ENCODE peak calls at places on chromosomes 13 and 19, in ten cellular contexts. Z is neural progenitor cell, L is AG10803, X is kidney, D is psoas muscle, H is epithelial cell of esophagus, Q is AG09309, J is fibroblast of lung, U is heart left ventricle, M is mesothelial cell of epicardium. P is an unnamed sample.

GRCh38 chr19:38657633-38658222 is 10.3 kb downstream of the ACTN4 start:
- DNase-seq in Z (peak), U (no peak), H (peak), J (peak), Q (peak), X (no peak), L (peak), D (no peak), M (no peak), P (peak)

GRCh38 chr13:100751826-100752225 is 77.2 kb upstream of the TMTC4 start:
- DNase-seq in Z (no peak), D (no peak), J (no peak), H (no peak), U (no peak), X (no peak), Q (no peak), M (no peak), L (no peak), P (no peak)

GRCh38 chr19:23070353-23070781 is 46.5 kb upstream of the ZNF730 start:
- DNase-seq in L (peak), J (peak), U (peak), Q (no peak), D (peak), X (no peak), Z (no peak), M (no peak), H (peak), P (peak)

GRCh38 chr13:65940720-65941119 is 1289.4 kb downstream of the PCDH9 start:
- DNase-seq in X (no peak), Z (no peak), H (no peak), U (peak), D (no peak), L (no peak), M (no peak), Q (no peak), J (no peak), P (no peak)

GRCh38 chr13:76672422-76672821 is 213.8 kb downstream of the KCTD12 start:
- DNase-seq in J (peak), H (peak), L (peak), Z (no peak), X (no peak), D (no peak), U (no peak), Q (no peak), M (no peak), P (no peak)

GRCh38 chr13:79382545-79383275 is 23.3 kb downstream of the RBM26 start:
- DNase-seq in H (peak), X (no peak), D (no peak), L (no peak), J (no peak), Q (no peak), Z (no peak), M (no peak), U (no peak), P (no peak)

GRCh38 chr19:39843919-39844793 is 2.0 kb downstream of the FBL start:
- DNase-seq in Q (no peak), Z (peak), U (no peak), H (peak), J (peak), X (no peak), M (no peak), L (peak), D (no peak), P (peak)

GRCh38 chr13:61286148-61286745 is 129.4 kb downstream of the PCDH20 start:
- DNase-seq in J (no peak), L (no peak), M (no peak), Q (no peak), D (no peak), U (no peak), X (no peak), Z (peak), H (peak), P (no peak)

GRCh38 chr13:74466015-74466414 is 331.8 kb upstream of the KLF12 start:
- DNase-seq in Z (peak), M (no peak), D (no peak), L (no peak), J (no peak), U (no peak), Q (no peak), X (no peak), H (peak), P (no peak)

GRCh38 chr19:12095111-12095790 is 30.7 kb downstream of the ZNF844 start:
- DNase-seq in D (no peak), Z (no peak), M (no peak), L (peak), X (no peak), J (peak), U (no peak), H (no peak), Q (no peak), P (peak)

GRCh38 chr19:12092065-12092867 is 27.7 kb downstream of the ZNF844 start:
- DNase-seq in D (peak), U (peak), M (peak), L (peak), H (peak), X (peak), J (peak), Q (peak), Z (peak), P (peak)

GRCh38 chr19:12085074-12085818 is 20.7 kb downstream of the ZNF844 start:
- DNase-seq in U (no peak), J (no peak), Q (no peak), H (peak), Z (no peak), L (no peak), X (no peak), M (no peak), D (no peak), P (no peak)

GRCh38 chr19:12093777-12094176 is 29.2 kb downstream of the ZNF844 start:
- DNase-seq in U (no peak), X (no peak), M (no peak), H (no peak), Q (no peak), D (no peak), L (no peak), Z (no peak), J (no peak), P (no peak)

GRCh38 chr19:12090807-12091206 is 26.3 kb downstream of the ZNF844 start:
- DNase-seq in U (peak), D (peak), Z (peak), Q (peak), H (peak), M (peak), L (peak), J (peak), X (no peak), P (peak)
- TF ChIP-seq CTCF in U (peak), D (peak), Z (peak), Q (peak), H (peak), M (peak), L (peak), J (peak), X (peak), P (peak)

GRCh38 chr13:97809576-97809975 is 143.9 kb upstream of the IPO5 start:
- DNase-seq in H (peak), X (no peak), Q (no peak), Z (no peak), J (peak), U (no peak), M (no peak), L (no peak), D (no peak), P (no peak)

DNA sequence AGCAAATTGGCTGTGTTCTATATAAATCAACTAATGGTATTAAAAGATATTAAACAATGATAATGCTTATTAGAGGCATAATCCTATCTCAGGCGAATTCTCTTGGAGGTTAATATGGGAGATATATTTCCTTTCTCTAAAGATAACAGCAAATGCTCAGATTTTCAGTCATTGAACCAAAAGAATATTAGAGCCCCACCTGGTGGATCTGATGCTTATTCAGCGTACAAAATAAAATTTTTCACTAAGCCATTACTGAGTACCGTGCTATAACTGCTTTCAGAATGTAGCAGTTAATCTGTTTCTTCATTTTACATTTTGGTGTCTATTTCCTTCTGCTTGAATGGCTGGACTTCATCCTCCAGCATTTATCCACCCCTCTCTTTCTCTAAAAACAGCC is 143.3 kb upstream of the IPO5 start:
- DNase-seq in Z (peak), D (no peak), Q (no peak), J (peak), H (peak), U (no peak), M (no peak), X (no peak), L (peak), P (peak)
- TF ChIP-seq CTCF in Z (peak), D (peak), Q (peak), J (peak), H (peak), U (peak), M (peak), X (peak), L (peak), P (peak)

GRCh38 chr13:46963874-46964273 is 67.0 kb upstream of the HTR2A start:
- DNase-seq in X (no peak), U (no peak), L (no peak), H (no peak), D (no peak), Z (no peak), Q (no peak), J (no peak), M (no peak), P (no peak)

GRCh38 chr13:46964789-46965527 is 68.1 kb upstream of the HTR2A start:
- DNase-seq in H (peak), D (no peak), J (peak), X (no peak), U (no peak), Z (no peak), Q (peak), L (peak), M (no peak), P (peak)

GRCh38 chr13:46961719-46962118 is 64.9 kb upstream of the HTR2A start:
- DNase-seq in U (no peak), X (no peak), J (peak), Q (peak), M (no peak), H (peak), D (no peak), L (peak), Z (no peak), P (peak)

DNA sequence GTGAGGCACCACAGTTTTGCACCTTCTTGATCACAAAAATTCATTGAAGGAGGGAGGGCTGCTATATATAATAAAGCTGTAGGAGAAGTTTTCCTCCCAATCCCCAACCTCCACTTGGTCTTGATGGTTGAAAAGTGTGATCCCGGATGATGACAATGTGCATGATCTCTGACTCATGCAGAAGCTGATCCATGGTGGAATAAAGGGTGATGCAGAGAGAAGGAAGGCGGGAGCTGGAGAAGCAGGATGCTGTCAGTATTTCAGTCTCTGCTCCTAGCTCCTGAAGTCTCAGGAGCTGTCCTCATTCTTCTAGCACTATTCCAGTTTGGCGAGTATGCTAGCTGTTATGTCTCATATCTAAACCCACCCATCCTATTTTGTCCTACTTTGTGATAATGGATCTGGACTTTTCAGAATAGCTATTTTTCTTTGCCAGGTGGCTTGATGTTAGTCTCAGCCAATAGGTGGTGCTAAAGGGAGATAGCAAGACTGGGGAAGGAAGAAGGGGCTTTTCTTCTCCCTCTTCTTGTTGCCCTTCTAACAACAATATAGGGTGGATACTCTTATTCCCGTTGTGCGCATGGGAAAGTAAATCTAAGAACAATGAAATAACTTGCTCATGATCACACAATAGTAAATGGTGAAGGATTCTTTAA is 65.6 kb upstream of the HTR2A start:
- DNase-seq in L (peak), D (no peak), X (no peak), M (no peak), Q (no peak), H (peak), U (no peak), Z (peak), J (peak), P (no peak)
- TF ChIP-seq CTCF in L (peak), D (no peak), X (no peak), M (peak), Q (peak), H (peak), U (no peak), Z (peak), J (peak), P (peak)

DNA sequence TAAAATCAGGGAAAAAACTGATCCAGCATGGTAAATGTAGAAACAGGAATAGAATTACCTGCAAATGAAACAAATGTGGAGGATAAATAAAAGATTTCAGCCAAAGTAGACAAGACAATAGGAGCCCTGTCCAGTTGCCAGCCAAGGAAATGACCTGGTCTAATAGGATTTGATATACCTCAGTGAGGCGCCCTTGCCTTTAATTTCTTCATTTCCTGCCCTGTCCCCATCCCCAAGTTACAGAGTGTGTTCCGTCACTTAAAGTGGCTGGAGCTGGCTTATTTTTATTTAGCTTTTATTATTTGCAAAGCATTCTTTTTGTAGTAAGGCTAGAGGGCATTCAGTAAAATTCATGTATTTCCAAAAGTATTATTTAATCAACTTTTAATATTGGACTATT is 1022.0 kb downstream of the EFNB2 start:
- DNase-seq in L (no peak), H (no peak), Q (no peak), X (no peak), M (no peak), Z (peak), D (no peak), U (no peak), J (no peak), P (no peak)
- TF ChIP-seq CTCF in L (no peak), H (no peak), Q (no peak), X (no peak), M (no peak), Z (no peak), D (no peak), U (no peak), J (no peak), P (no peak)

DNA sequence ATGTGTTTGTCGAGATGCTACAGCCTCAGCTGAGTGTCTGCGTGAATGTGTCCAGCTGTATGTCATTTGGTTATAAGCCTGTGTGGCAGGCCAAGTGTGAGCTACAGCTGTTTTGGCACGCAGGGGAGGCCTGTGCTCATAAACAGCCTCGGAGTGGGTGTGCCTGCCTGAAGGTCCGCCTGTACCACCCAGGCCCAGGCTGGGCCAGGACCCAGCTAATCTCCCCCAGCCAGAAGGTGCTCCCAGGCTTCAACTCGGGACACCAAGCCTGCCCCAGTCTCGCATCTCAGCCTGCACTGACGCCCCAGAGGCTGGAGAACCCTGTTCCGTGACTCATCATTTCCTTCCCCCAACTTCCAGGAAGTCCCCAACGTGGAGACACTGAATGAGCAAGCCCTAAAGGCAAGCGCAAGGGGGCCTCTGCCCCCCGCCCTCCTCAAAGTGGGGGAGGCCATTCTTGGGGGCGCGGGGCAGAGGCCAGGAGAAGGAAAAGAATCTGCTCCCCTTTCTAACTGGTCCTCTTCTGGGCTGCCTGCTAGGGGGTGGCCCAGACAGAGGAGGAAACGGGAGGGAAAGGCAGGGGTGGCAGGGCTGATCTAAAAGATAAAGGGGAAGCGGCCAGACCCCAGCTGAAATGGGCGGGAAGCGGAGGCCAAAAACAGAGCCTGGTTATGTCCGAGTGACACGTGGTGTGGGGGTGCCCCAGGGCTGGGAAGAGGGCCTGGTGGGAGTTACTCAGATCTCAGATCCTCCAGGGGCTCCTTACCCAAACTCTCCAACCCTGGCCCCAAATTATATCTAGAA is 2.0 kb downstream of the SLC1A5 start:
- DNase-seq in U (peak), M (no peak), Q (peak), H (peak), J (peak), L (peak), X (peak), Z (peak), D (peak), P (peak)
- TF ChIP-seq CTCF in U (no peak), M (no peak), Q (no peak), H (no peak), J (no peak), L (no peak), X (no peak), Z (no peak), D (no peak), P (no peak)

GRCh38 chr19:5308471-5309437 is 31.9 kb downstream of the PTPRS start:
- DNase-seq in H (peak), M (no peak), D (peak), Q (no peak), J (peak), X (peak), Z (no peak), L (peak), U (peak), P (peak)

GRCh38 chr19:5306531-5306930 is 34.1 kb downstream of the PTPRS start:
- DNase-seq in M (no peak), L (no peak), Z (no peak), D (no peak), X (no peak), J (no peak), Q (no peak), U (no peak), H (no peak), P (no peak)

GRCh38 chr19:5312058-5312457 is 28.6 kb downstream of the PTPRS start:
- DNase-seq in D (no peak), X (no peak), Z (no peak), J (no peak), L (no peak), H (no peak), U (no peak), Q (no peak), M (no peak), P (no peak)

GRCh38 chr19:5307655-5308054 is 33.0 kb downstream of the PTPRS start:
- DNase-seq in Q (no peak), U (no peak), X (no peak), Z (no peak), H (no peak), L (no peak), M (no peak), J (no peak), D (no peak), P (no peak)

DNA sequence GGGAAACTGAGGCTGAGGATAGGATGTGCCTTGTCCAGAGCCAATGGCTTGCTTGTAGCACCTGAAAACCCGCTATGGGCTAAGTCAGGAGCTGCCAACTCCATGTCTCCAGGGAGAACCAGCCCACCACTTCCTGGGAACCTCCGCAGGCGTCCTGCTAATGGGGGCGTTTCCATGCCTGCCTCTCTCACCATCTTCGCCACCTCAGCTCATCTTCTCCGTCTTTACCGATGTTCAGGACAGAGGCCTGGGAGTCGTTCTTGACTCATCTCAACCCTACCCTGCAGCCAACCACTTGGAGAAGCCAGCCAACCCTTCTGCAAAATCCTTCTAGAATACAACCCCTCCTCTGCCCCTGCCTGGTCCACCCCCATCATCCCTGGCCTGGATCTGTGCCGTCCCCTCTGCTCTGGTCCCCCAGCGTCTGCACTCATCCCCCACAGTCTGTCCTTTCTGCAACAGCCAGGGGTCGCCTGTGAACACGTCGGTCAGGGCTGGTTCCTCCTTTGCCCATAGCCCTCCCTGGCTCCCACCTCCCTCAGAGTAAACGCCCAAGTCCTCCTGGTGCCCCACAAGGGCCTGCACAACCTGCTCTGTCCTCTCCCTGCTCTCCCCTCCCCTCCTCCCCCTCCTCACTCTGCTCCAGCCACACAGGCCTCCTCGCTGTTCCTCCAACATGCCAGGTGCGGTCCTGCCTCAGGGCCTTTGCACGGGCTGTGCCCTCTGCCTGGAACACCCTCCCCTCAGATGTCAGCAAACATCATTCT is 31.0 kb downstream of the PTPRS start:
- DNase-seq in L (no peak), J (peak), U (no peak), Q (no peak), M (no peak), X (no peak), D (no peak), Z (no peak), H (no peak), P (no peak)
- TF ChIP-seq CTCF in L (no peak), J (peak), U (no peak), Q (no peak), M (no peak), X (no peak), D (no peak), Z (no peak), H (no peak), P (no peak)

GRCh38 chr19:29506619-29506911 is 19.2 kb upstream of the VSTM2B start:
- DNase-seq in Z (no peak), D (no peak), J (no peak), H (no peak), X (peak), Q (no peak), M (no peak), L (no peak), U (no peak), P (no peak)

GRCh38 chr19:29505034-29505824 is 20.6 kb upstream of the VSTM2B start:
- DNase-seq in M (no peak), H (no peak), D (no peak), X (peak), U (no peak), Q (no peak), J (no peak), Z (peak), L (no peak), P (no peak)

GRCh38 chr19:29509456-29509855 is 16.3 kb upstream of the VSTM2B start:
- DNase-seq in Z (no peak), H (no peak), D (no peak), Q (no peak), J (no peak), L (no peak), U (no peak), X (peak), M (no peak), P (no peak)

GRCh38 chr19:29508181-29508580 is 17.6 kb upstream of the VSTM2B start:
- DNase-seq in J (no peak), D (no peak), X (no peak), U (no peak), Q (no peak), Z (no peak), M (no peak), H (no peak), L (no peak), P (no peak)

GRCh38 chr19:29507081-29507860 is 18.5 kb upstream of the VSTM2B start:
- DNase-seq in D (no peak), Z (no peak), J (no peak), M (no peak), L (no peak), U (no peak), X (peak), Q (no peak), H (no peak), P (no peak)
- TF ChIP-seq CTCF in D (no peak), Z (no peak), J (no peak), M (no peak), L (no peak), U (no peak), X (no peak), Q (no peak), H (no peak), P (no peak)

GRCh38 chr19:56348289-56348877 is 33.7 kb upstream of the ZSCAN5A start:
- DNase-seq in M (no peak), Q (no peak), L (no peak), Z (peak), U (no peak), X (no peak), J (peak), H (peak), D (no peak), P (peak)
- TF ChIP-seq CTCF in M (no peak), Q (peak), L (peak), Z (peak), U (no peak), X (no peak), J (peak), H (peak), D (no peak), P (peak)